ENCODE peak calls at places on chromosomes 12 and 14, in four cellular contexts. Y, H, K and F are unnamed samples.

GRCh38 chr14:74977901-74978385 is 22.5 kb upstream of the PGF start:
- DNase-seq in H (no peak), K (no peak), Y (no peak), F (no peak)

GRCh38 chr12:50985322-50985721 is 33.0 kb downstream of the HIGD1C start:
- DNase-seq in H (no peak), Y (no peak), K (no peak), F (no peak)

GRCh38 chr12:50676761-50677160 is 87.1 kb upstream of the ATF1 start:
- DNase-seq in K (no peak), Y (no peak), H (no peak), F (no peak)

GRCh38 chr12:113285679-113286645 is 48.9 kb downstream of the SLC8B1 start:
- DNase-seq in K (no peak), H (no peak), Y (no peak), F (no peak)

GRCh38 chr12:42469355-42470006 is 120.1 kb downstream of the PRICKLE1 start:
- DNase-seq in K (no peak), Y (peak), H (no peak), F (peak)

GRCh38 chr14:45287609-45288008 is 34.6 kb upstream of the MIS18BP1 start:
- DNase-seq in H (no peak), Y (no peak), K (no peak), F (no peak)

GRCh38 chr12:25883026-25883928 is 75.2 kb upstream of the RASSF8 start:
- DNase-seq in Y (no peak), K (no peak), H (no peak), F (no peak)

GRCh38 chr12:58924652-58925051 is 4.3 kb upstream of the LRIG3 start:
- DNase-seq in Y (no peak), K (no peak), H (no peak), F (no peak)

GRCh38 chr14:62800577-62800976 is 244.7 kb downstream of the KCNH5 start:
- DNase-seq in Y (no peak), H (no peak), K (no peak), F (no peak)

GRCh38 chr12:15050664-15051063 is 77.8 kb downstream of the PDE6H start:
- DNase-seq in Y (no peak), K (no peak), H (no peak), F (no peak)

GRCh38 chr14:76710093-76711010 is 50.9 kb upstream of the VASH1 start:
- DNase-seq in Y (no peak), K (no peak), H (no peak), F (no peak)

GRCh38 chr12:93884794-93885460 is 207.8 kb downstream of the CRADD start:
- DNase-seq in H (no peak), K (no peak), Y (no peak), F (no peak)

GRCh38 chr14:65552724-65553123 is 140.2 kb downstream of the FUT8 start:
- DNase-seq in H (no peak), K (no peak), Y (no peak), F (no peak)

GRCh38 chr14:34043627-34044372 is 92.9 kb upstream of the EGLN3 start:
- DNase-seq in Y (no peak), H (no peak), K (no peak), F (peak)

GRCh38 chr14:101556566-101557320 is 4.6 kb upstream of the DIO3 start:
- DNase-seq in Y (no peak), H (no peak), K (peak), F (no peak)

GRCh38 chr14:105709281-105710118 is 183.1 kb downstream of the TMEM121 start:
- DNase-seq in Y (no peak), H (no peak), K (no peak), F (peak)

GRCh38 chr12:82058197-82058596 is 299.0 kb upstream of the PPFIA2 start:
- DNase-seq in K (no peak), Y (no peak), H (no peak), F (no peak)

GRCh38 chr12:98343002-98343567 is 172.3 kb upstream of the TMPO start:
- DNase-seq in Y (no peak), H (no peak), K (no peak), F (no peak)

GRCh38 chr12:1833596-1834028 is 13.2 kb downstream of the LRTM2 start:
- DNase-seq in H (no peak), Y (no peak), K (peak), F (no peak)

GRCh38 chr14:76918751-76919421 is 92.7 kb downstream of the LRRC74A start:
- DNase-seq in Y (peak), K (peak), H (peak), F (no peak)

GRCh38 chr12:5912437-5913334 is 32.4 kb downstream of the ANO2 start:
- DNase-seq in K (no peak), H (no peak), Y (no peak), F (no peak)

GRCh38 chr14:22997676-22998323 is 12.1 kb downstream of the C14orf93 start:
- DNase-seq in Y (no peak), K (no peak), H (no peak), F (no peak)

DNA sequence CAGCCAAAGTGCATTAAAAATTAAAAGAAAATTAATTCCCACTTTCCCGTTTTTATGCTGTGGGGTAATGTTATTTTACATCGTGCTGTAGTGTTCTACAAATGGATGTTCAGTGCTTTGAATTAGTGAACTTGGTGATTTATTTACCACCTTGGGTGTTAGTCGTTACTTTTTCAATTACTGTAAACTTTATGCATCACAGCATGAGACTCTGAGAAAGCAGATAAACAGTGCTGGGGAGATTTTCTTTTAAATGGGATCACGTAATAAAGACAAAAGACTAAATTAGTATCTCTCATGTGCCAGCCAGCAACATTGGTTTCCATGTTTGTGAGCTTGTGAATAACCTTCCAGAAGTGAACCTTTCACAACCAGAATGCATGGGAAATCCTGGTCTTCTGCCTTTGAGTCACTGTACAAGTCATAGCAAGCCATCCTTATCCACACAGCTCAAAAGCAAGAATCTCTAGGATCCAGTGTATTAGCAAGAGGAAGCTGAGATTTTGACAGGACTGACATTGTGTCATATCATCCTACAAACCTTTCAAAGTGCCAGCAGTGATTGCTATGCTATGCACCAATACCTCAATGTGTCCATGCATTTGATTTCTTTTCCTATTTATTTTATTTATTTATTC is 13.3 kb upstream of the NRDE2 start:
- DNase-seq in H (no peak), K (no peak), Y (no peak), F (no peak)
- H3K4me3 ChIP-seq in H (no peak), K (no peak), Y (no peak), F (no peak)

GRCh38 chr14:104392001-104392395 is 187.6 kb upstream of the C14orf180 start:
- DNase-seq in Y (peak), H (no peak), K (no peak), F (no peak)
- TF ChIP-seq CTCF in Y (no peak), H (no peak), K (no peak), F (no peak)

GRCh38 chr12:29546000-29546399 is 48.5 kb upstream of the OVCH1 start:
- DNase-seq in H (no peak), Y (no peak), K (no peak), F (no peak)

GRCh38 chr12:29544428-29545101 is 47.1 kb upstream of the OVCH1 start:
- DNase-seq in K (no peak), Y (no peak), H (no peak), F (no peak)

GRCh38 chr12:29545102-29545467 is 47.6 kb upstream of the OVCH1 start:
- DNase-seq in H (no peak), Y (no peak), K (no peak), F (peak)

GRCh38 chr12:29547151-29547561 is 49.7 kb upstream of the OVCH1 start:
- DNase-seq in Y (no peak), K (no peak), H (no peak), F (no peak)

DNA sequence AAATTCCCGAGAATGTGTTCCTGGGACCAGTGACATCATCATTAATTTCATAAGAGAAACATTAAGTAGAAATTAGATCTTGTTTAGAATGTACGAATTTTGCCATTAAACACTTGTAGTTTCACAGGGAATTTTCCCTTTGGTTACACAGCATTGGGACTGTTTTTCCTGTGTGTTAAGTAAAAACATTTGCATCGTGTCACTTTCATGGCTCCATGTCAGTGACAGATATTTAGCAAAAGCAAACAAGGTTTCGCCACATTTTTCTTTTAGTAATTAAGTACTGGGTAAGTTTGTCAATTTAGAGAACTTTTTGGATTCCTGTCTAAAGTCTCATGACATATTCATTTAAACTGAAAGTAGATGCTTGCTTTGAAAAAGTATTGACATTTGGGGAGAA is 45.5 kb upstream of the OVCH1 start:
- DNase-seq in H (no peak), K (no peak), Y (no peak), F (no peak)
- H3K4me3 ChIP-seq in H (no peak), K (peak), Y (no peak), F (no peak)

GRCh38 chr14:80664576-80664975 is 277.0 kb downstream of the CEP128 start:
- DNase-seq in H (no peak), Y (no peak), K (no peak), F (no peak)
- TF ChIP-seq CTCF in H (no peak), Y (no peak), K (no peak), F (no peak)

DNA sequence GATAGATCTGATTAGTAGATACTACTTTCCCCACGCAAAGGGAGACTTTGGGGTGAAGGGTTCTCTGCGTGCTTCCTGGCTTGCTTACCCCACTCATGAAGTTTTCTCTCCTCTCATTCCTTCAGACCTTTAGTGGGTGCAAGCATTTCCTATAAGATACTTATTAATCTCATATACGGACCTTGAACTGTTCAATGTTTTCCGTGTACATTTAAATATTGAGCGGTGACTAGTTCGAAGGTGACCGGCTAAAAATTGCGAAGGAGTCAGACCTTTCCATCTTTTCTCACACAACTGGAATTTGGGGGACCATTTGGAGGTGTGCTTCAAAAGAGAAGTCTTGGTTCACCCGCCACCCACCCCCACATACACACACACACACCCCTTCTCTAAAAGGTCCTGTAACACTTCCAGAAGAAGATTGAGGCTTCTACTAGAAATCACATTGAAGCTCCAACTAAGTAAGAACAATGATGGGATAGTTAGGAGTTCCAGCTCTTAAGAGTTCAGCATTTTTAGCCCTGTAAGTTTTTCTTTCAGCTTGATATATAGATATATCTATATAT is 6.1 kb upstream of the FOXG1 start:
- DNase-seq in H (no peak), Y (no peak), K (no peak), F (no peak)
- H3K4me3 ChIP-seq in H (no peak), Y (no peak), K (no peak), F (no peak)

GRCh38 chr14:32710351-32711102 is 228.2 kb upstream of the NPAS3 start:
- DNase-seq in H (no peak), Y (no peak), K (no peak), F (no peak)
- TF ChIP-seq CTCF in H (no peak), Y (no peak), K (no peak), F (no peak)

GRCh38 chr14:49897965-49898364 is 5.1 kb downstream of the ARF6 start:
- DNase-seq in K (no peak), Y (no peak), H (peak), F (no peak)

GRCh38 chr14:49900973-49901372 is 8.1 kb downstream of the ARF6 start:
- DNase-seq in H (no peak), K (no peak), Y (no peak), F (no peak)

GRCh38 chr14:49896956-49897355 is 4.1 kb downstream of the ARF6 start:
- DNase-seq in K (no peak), Y (no peak), H (no peak), F (no peak)

GRCh38 chr14:49897414-49897813 is 4.5 kb downstream of the ARF6 start:
- DNase-seq in H (no peak), K (no peak), Y (no peak), F (no peak)

GRCh38 chr14:49898485-49898884 is 5.6 kb downstream of the ARF6 start:
- DNase-seq in H (no peak), Y (no peak), K (no peak), F (no peak)
- H3K4me3 ChIP-seq in H (peak), Y (no peak), K (peak), F (peak)

GRCh38 chr14:31788340-31788739 is 227.1 kb downstream of the NUBPL start:
- DNase-seq in H (no peak), Y (no peak), K (no peak), F (no peak)

GRCh38 chr14:31781578-31781977 is 220.4 kb downstream of the NUBPL start:
- DNase-seq in K (no peak), H (no peak), Y (no peak), F (no peak)

GRCh38 chr14:31792726-31793125 is 231.5 kb downstream of the NUBPL start:
- DNase-seq in K (no peak), Y (no peak), H (no peak), F (no peak)

GRCh38 chr14:31785574-31785973 is 224.4 kb downstream of the NUBPL start:
- DNase-seq in K (no peak), Y (no peak), H (no peak), F (no peak)

DNA sequence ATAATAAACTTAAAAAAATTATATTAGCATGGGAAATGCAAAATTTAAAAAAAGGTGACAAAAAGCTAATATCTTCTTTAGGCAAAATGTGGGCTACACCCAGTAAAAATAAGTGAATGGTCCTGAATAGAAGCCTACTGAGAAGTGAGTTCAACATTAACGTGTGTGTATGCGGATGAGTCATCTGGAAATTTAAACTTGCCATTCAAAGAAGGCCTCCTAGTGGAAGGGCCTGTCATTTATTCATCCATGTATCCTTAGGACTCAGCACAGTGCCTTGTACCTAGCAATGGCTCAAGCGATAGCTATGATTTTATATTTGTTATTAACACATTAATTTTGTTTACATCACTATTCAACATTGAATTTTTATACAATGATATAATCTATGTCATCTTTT is 226.2 kb downstream of the NUBPL start:
- DNase-seq in H (no peak), Y (no peak), K (no peak), F (no peak)
- TF ChIP-seq CTCF in H (no peak), Y (peak), K (no peak), F (no peak)

GRCh38 chr14:103142903-103143302 is 19.6 kb downstream of the TNFAIP2 start:
- DNase-seq in K (no peak), Y (no peak), H (no peak), F (no peak)

GRCh38 chr14:103142031-103142430 is 18.8 kb downstream of the TNFAIP2 start:
- DNase-seq in K (no peak), H (no peak), Y (no peak), F (no peak)

GRCh38 chr14:103139371-103140016 is 16.2 kb downstream of the TNFAIP2 start:
- DNase-seq in K (no peak), Y (no peak), H (no peak), F (no peak)

GRCh38 chr14:103140316-103141109 is 17.3 kb downstream of the TNFAIP2 start:
- DNase-seq in K (no peak), Y (peak), H (no peak), F (peak)

DNA sequence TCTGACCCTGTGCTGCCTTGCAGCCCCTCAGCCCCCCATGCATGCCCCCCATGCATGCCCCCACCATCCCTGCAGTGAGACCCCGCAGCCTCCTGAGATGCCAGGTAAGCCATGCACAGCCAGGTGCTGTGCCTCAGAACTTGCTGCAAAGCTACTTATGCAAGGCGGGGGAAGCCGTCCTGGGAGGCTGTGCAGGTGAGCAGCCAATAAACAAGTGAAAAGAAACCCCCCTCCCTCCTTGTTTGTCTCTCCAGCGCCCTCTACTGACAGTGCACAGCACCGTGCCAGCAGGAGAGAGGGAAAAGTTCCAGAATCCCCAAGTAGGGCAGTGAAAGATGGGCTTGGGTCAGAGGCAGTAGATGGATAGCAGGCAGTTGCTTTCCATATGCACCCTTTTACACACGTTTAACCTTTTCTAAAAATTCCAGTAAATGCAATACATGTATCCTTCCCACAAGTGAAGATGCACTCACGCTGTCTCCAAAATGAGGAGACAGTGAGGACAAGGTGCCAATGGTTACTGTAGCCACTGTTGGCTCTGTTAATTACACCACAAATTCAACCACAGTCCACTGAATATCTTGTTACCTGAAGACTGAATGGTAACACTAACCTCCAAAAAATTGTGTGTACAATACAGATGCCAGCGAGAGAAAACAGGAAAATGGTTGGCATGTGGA is 18.0 kb downstream of the TNFAIP2 start:
- DNase-seq in H (peak), K (peak), Y (peak), F (no peak)
- H3K4me3 ChIP-seq in H (no peak), K (no peak), Y (no peak), F (no peak)